ENCODE peak calls at places on chromosome 1, in five cellular contexts. G is lower leg skin, R is gastrocnemius medialis, B is stomach, I is spleen. D is an unnamed sample.

GRCh38 chr1:172089768-172090510 is 248.6 kb downstream of the DNM3 start:
- DNase-seq in G (peak; percentile 84), R (no peak), B (peak; percentile 78), I (peak; percentile 87), D (no peak)

GRCh38 chr1:150560011-150560438 is 10.8 kb downstream of the ADAMTSL4 start:
- DNase-seq in G (peak; percentile 96), R (peak; percentile 67), B (peak; percentile 85), I (peak; percentile 93), D (no peak)

GRCh38 chr1:27391511-27392095 is 819 bp upstream of the GPR3 start:
- DNase-seq in G (no peak), R (no peak), B (peak; percentile 46), I (peak; percentile 75), D (no peak)

GRCh38 chr1:186819140-186819539 is 9.6 kb upstream of the PLA2G4A start:
- DNase-seq in G (no peak), R (no peak), B (no peak), I (no peak), D (no peak)

GRCh38 chr1:40711465-40712404 is 20.2 kb downstream of the NFYC start:
- DNase-seq in G (no peak), R (no peak), B (no peak), I (no peak), D (no peak)

GRCh38 chr1:85047472-85048295 is 616 bp downstream of the MCOLN3 start:
- DNase-seq in G (peak; percentile 83), R (no peak), B (no peak), I (peak; percentile 78), D (no peak)

GRCh38 chr1:232477728-232478127 is 152.2 kb downstream of the SIPA1L2 start:
- DNase-seq in G (no peak), R (peak; percentile 62), B (no peak), I (no peak), D (no peak)

GRCh38 chr1:89607888-89608626 is 24.9 kb upstream of the LRRC8C start:
- DNase-seq in G (no peak), R (no peak), B (no peak), I (no peak), D (no peak)

GRCh38 chr1:44616991-44617702 is 57.1 kb downstream of the TMEM53 start:
- DNase-seq in G (no peak), R (no peak), B (no peak), I (peak; percentile 54), D (no peak)

GRCh38 chr1:39971138-39971537 is 16.2 kb downstream of the MFSD2A start:
- DNase-seq in G (no peak), R (no peak), B (no peak), I (no peak), D (no peak)

GRCh38 chr1:68974447-68974846 is 477.6 kb upstream of the DEPDC1 start:
- DNase-seq in G (no peak), R (no peak), B (no peak), I (no peak), D (no peak)

GRCh38 chr1:27366411-27367159 is at the start of gene MAP3K6:
- DNase-seq in G (peak; percentile 98), R (peak; percentile 83), B (peak; percentile 90), I (peak; percentile 91), D (peak; percentile 98)

GRCh38 chr1:234610061-234610581 is at the start of gene IRF2BP2:
- DNase-seq in G (peak; percentile 96), R (peak; percentile 72), B (peak; percentile 85), I (peak; percentile 96), D (no peak)

GRCh38 chr1:234611153-234611798 is 1.3 kb upstream of the IRF2BP2 start:
- DNase-seq in G (no peak), R (no peak), B (no peak), I (no peak), D (no peak)

GRCh38 chr1:234609528-234610042 is 393 bp downstream of the IRF2BP2 start:
- DNase-seq in G (no peak), R (no peak), B (no peak), I (peak; percentile 85), D (no peak)

GRCh38 chr1:234611799-234612351 is 1.9 kb upstream of the IRF2BP2 start:
- DNase-seq in G (peak; percentile 88), R (no peak), B (peak; percentile 59), I (peak; percentile 82), D (no peak)

GRCh38 chr1:234610582-234611152 is 689 bp upstream of the IRF2BP2 start:
- DNase-seq in G (peak; percentile 99), R (peak; percentile 90), B (peak; percentile 97), I (peak; percentile 98), D (peak; percentile 99)
- TF ChIP-seq POLR2A in G (peak; percentile 89), R (no peak), B (peak; percentile 88), I (peak; percentile 96), D (peak; percentile 94)

GRCh38 chr1:114428083-114428754 is 82.8 kb downstream of the TRIM33 start:
- DNase-seq in G (no peak), R (no peak), B (no peak), I (no peak), D (no peak)

GRCh38 chr1:114436799-114437198 is 74.2 kb downstream of the TRIM33 start:
- DNase-seq in G (no peak), R (no peak), B (no peak), I (no peak), D (no peak)

GRCh38 chr1:114435088-114435715 is 75.8 kb downstream of the TRIM33 start:
- DNase-seq in G (no peak), R (no peak), B (no peak), I (no peak), D (no peak)

GRCh38 chr1:114427612-114428011 is 83.4 kb downstream of the TRIM33 start:
- DNase-seq in G (no peak), R (no peak), B (no peak), I (no peak), D (no peak)

DNA sequence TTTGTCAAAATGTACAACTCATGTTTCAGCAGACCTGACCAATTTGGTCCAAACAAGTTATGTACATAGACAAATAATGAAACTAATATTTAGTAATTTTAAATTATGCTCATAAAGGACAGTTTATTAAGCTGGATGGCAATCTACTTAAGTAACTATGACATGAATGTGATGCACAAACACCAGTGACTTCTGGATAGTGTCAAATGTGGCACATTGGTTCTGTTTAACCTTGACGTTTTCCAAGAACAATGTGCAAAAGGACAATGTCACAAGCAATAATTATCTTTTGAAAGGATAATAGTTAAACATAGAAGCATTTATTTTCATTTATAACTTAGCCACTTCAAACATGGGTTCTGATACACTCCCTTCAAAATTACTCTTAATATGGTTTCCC is 80.0 kb downstream of the TRIM33 start:
- DNase-seq in G (no peak), R (no peak), B (no peak), I (no peak), D (no peak)
- H3K4me3 ChIP-seq in G (no peak overlapping the region), R (no peak overlapping the region), B (no peak overlapping the region), I (no peak overlapping the region), D (no peak overlapping the region)

DNA sequence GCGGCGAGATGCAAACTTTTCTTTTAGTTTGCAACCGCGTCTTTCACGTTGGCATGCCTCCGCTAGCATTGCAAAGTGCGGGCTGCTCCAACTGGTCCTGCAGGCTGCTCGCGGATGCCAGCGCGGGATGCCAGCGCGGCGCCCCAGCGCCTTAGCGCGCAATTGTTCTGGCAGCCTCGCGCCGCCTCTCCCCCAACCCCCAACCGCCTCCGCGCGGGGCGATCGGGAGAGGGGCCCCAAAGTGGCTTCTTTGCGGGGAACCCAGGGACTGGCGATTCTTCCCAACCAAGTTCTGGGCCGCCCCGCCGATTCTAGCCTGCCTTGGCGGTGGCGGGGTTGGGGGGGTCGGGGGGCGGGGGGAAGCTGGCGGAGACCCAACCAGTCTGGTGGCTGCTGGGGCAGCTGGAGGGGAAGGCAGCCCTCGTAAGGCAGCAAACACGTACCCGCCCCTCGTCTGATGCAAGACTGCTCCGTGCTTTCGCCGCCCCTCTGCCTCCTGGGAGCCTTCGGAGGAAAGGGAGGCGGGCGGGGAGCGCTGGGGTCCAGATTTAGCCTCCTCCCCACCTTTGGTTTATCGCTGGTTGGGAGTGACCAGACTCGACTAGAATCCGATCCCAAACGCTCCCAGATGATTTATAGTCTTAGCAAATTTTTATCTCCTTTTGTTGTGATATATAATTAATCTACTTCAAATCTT is 756 bp downstream of the PHGDH start:
- DNase-seq in G (peak; percentile 95), R (peak; percentile 20), B (peak; percentile 64), I (no peak), D (peak; percentile 92)
- TF ChIP-seq POLR2A in G (no peak), R (no peak), B (no peak), I (no peak), D (no peak)

DNA sequence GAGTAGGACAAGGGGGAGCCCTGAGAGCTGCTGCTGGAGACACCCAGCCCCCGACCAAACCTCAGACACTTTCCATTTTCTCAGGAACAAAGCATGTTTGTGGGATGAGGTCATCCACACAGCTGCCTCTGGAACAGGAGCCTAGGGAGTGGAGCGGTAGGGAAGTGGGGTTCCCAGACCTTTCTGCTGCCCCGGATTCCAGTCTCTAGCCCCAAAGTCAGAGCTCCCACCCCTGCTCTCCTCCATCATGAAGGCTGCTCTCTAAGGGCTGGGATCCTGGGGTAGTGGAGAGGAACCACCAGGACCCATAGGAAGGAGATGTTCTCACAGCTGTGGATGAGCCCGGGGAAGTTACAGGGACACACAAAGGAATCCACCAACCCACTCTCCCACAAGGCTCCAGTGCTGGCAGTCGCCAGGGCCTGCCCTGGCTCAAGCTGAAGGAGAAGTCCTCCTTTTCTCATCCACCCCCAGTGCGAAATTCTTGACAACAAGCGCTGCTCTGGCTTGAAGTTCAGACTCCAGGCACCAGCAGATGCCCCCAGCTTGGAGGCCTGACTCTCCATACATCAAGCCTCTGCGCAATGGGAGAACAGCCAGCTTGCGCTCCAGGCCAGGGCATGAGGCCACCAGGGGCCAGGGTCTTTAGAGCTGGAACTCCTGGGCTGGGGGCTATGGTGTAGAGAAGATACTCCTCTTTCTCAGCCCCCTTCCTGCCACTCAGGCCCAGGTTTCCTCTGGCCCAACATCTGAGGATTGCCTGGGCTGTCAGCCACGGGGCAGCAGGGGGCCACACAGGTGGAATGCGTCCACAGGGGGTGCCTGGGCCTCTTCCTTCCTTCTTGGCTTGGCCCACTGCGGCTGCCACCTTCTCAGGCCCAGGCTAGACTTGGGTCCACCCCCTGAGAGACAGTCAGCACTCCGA is 4.5 kb downstream of the FHL3 start:
- DNase-seq in G (peak; percentile 85), R (no peak), B (no peak), I (no peak), D (peak; percentile 92)
- H3K4me3 ChIP-seq in G (no peak overlapping the region), R (peak overlapping the region; percentile 89), B (no peak overlapping the region), I (no peak overlapping the region), D (no peak overlapping the region)

GRCh38 chr1:16900771-16901170 is 5.0 kb downstream of the RNU1-2 start:
- DNase-seq in G (no peak), R (no peak), B (no peak), I (no peak), D (no peak)
- TF ChIP-seq POLR2A in G (no peak), R (no peak), B (no peak), I (no peak), D (no peak)

D was measured in esophagus muscularis mucosa.